ENCODE peak calls at places on chromosomes 3 and 15, in nine cellular contexts. One of them, this sample, is unnamed.

GRCh38 chr3:147256739-147257138 is 149.6 kb downstream of the ZIC4 start:
- DNase-seq in GM13977: no peak
- DNase-seq in tibial artery: no peak
- DNase-seq in mammary epithelial cell: no peak
- DNase-seq in HFFc6: no peak
- DNase-seq in upper lobe of right lung: no peak
- DNase-seq in fibroblast of lung: no peak
- DNase-seq in neural crest cell: no peak
- DNase-seq in uterus: no peak
- DNase-seq in this sample: no peak

GRCh38 chr3:24981309-24981708 is 446.8 kb upstream of the RARB start:
- DNase-seq in GM13977: no peak
- DNase-seq in tibial artery: no peak
- DNase-seq in mammary epithelial cell: no peak
- DNase-seq in HFFc6: no peak
- DNase-seq in upper lobe of right lung: no peak
- DNase-seq in fibroblast of lung: no peak
- DNase-seq in neural crest cell: no peak
- DNase-seq in uterus: no peak
- DNase-seq in this sample: no peak

GRCh38 chr15:65077981-65078352 is 1.4 kb downstream of the KBTBD13 start:
- DNase-seq in GM13977: peak; percentile 63
- DNase-seq in tibial artery: peak; percentile 88
- DNase-seq in mammary epithelial cell: no peak
- DNase-seq in HFFc6: no peak
- DNase-seq in upper lobe of right lung: peak; percentile 86
- DNase-seq in fibroblast of lung: no peak
- DNase-seq in neural crest cell: peak; percentile 34
- DNase-seq in uterus: peak; percentile 79
- DNase-seq in this sample: peak; percentile 73

GRCh38 chr15:42267286-42267685 is 5.7 kb upstream of the GANC start:
- DNase-seq in GM13977: no peak
- DNase-seq in tibial artery: no peak
- DNase-seq in mammary epithelial cell: no peak
- DNase-seq in HFFc6: no peak
- DNase-seq in upper lobe of right lung: no peak
- DNase-seq in fibroblast of lung: peak; percentile 26
- DNase-seq in neural crest cell: no peak
- DNase-seq in uterus: no peak
- DNase-seq in this sample: no peak

GRCh38 chr15:71364117-71364584 is 248.9 kb downstream of the THSD4 start:
- DNase-seq in GM13977: no peak
- DNase-seq in tibial artery: no peak
- DNase-seq in mammary epithelial cell: peak; percentile 88
- DNase-seq in HFFc6: no peak
- DNase-seq in upper lobe of right lung: no peak
- DNase-seq in fibroblast of lung: no peak
- DNase-seq in neural crest cell: no peak
- DNase-seq in uterus: no peak
- DNase-seq in this sample: no peak

GRCh38 chr15:31477301-31477700 is 150.7 kb downstream of the KLF13 start:
- DNase-seq in GM13977: no peak
- DNase-seq in tibial artery: no peak
- DNase-seq in mammary epithelial cell: no peak
- DNase-seq in HFFc6: no peak
- DNase-seq in upper lobe of right lung: no peak
- DNase-seq in fibroblast of lung: no peak
- DNase-seq in neural crest cell: no peak
- DNase-seq in uterus: no peak
- DNase-seq in this sample: no peak

GRCh38 chr15:25830844-25831443 is 32.2 kb downstream of the ATP10A start:
- DNase-seq in GM13977: no peak
- DNase-seq in tibial artery: peak; percentile 89
- DNase-seq in mammary epithelial cell: no peak
- DNase-seq in HFFc6: peak; percentile 98
- DNase-seq in upper lobe of right lung: no peak
- DNase-seq in fibroblast of lung: peak; percentile 95
- DNase-seq in neural crest cell: no peak
- DNase-seq in uterus: peak; percentile 71
- DNase-seq in this sample: no peak

GRCh38 chr3:190517696-190518095 is 3.8 kb downstream of the IL1RAP start:
- DNase-seq in GM13977: no peak
- DNase-seq in tibial artery: no peak
- DNase-seq in mammary epithelial cell: peak; percentile 75
- DNase-seq in HFFc6: peak; percentile 51
- DNase-seq in upper lobe of right lung: no peak
- DNase-seq in fibroblast of lung: peak; percentile 67
- DNase-seq in neural crest cell: no peak
- DNase-seq in uterus: no peak
- DNase-seq in this sample: no peak

GRCh38 chr3:170724599-170724998 is 138.7 kb upstream of the SLC7A14 start:
- DNase-seq in GM13977: no peak
- DNase-seq in tibial artery: peak; percentile 71
- DNase-seq in mammary epithelial cell: peak; percentile 50
- DNase-seq in HFFc6: peak; percentile 91
- DNase-seq in upper lobe of right lung: no peak
- DNase-seq in fibroblast of lung: peak; percentile 80
- DNase-seq in neural crest cell: no peak
- DNase-seq in uterus: peak; percentile 55
- DNase-seq in this sample: no peak

GRCh38 chr15:26686547-26687187 is 86.2 kb downstream of the GABRB3 start:
- DNase-seq in GM13977: no peak
- DNase-seq in tibial artery: no peak
- DNase-seq in mammary epithelial cell: no peak
- DNase-seq in HFFc6: no peak
- DNase-seq in upper lobe of right lung: no peak
- DNase-seq in fibroblast of lung: no peak
- DNase-seq in neural crest cell: no peak
- DNase-seq in uterus: no peak
- DNase-seq in this sample: no peak

GRCh38 chr15:90388462-90389182 is 580 bp downstream of the IQGAP1 start:
- DNase-seq in GM13977: peak; percentile 64
- DNase-seq in tibial artery: peak; percentile 85
- DNase-seq in mammary epithelial cell: peak; percentile 50
- DNase-seq in HFFc6: peak; percentile 46
- DNase-seq in upper lobe of right lung: peak; percentile 90
- DNase-seq in fibroblast of lung: peak; percentile 50
- DNase-seq in neural crest cell: peak; percentile 39
- DNase-seq in uterus: peak; percentile 71
- DNase-seq in this sample: peak; percentile 64

GRCh38 chr3:38493019-38493418 is 3.1 kb upstream of the EXOG start:
- DNase-seq in GM13977: no peak
- DNase-seq in tibial artery: no peak
- DNase-seq in mammary epithelial cell: no peak
- DNase-seq in HFFc6: no peak
- DNase-seq in upper lobe of right lung: no peak
- DNase-seq in fibroblast of lung: peak; percentile 72
- DNase-seq in neural crest cell: no peak
- DNase-seq in uterus: no peak
- DNase-seq in this sample: no peak

GRCh38 chr3:30548605-30549004 is 57.8 kb upstream of the TGFBR2 start:
- DNase-seq in GM13977: no peak
- DNase-seq in tibial artery: no peak
- DNase-seq in mammary epithelial cell: peak; percentile 32
- DNase-seq in HFFc6: no peak
- DNase-seq in upper lobe of right lung: no peak
- DNase-seq in fibroblast of lung: no peak
- DNase-seq in neural crest cell: peak; percentile 10
- DNase-seq in uterus: no peak
- DNase-seq in this sample: no peak

GRCh38 chr15:68176601-68177000 is 28.5 kb downstream of the CALML4 start:
- DNase-seq in GM13977: no peak
- DNase-seq in tibial artery: no peak
- DNase-seq in mammary epithelial cell: no peak
- DNase-seq in HFFc6: no peak
- DNase-seq in upper lobe of right lung: no peak
- DNase-seq in fibroblast of lung: peak; percentile 28
- DNase-seq in neural crest cell: no peak
- DNase-seq in uterus: no peak
- DNase-seq in this sample: no peak

GRCh38 chr3:183300996-183301562 is 48.0 kb downstream of the B3GNT5 start:
- DNase-seq in GM13977: no peak
- DNase-seq in tibial artery: no peak
- DNase-seq in mammary epithelial cell: no peak
- DNase-seq in HFFc6: no peak
- DNase-seq in upper lobe of right lung: no peak
- DNase-seq in fibroblast of lung: peak; percentile 39
- DNase-seq in neural crest cell: no peak
- DNase-seq in uterus: no peak
- DNase-seq in this sample: no peak

GRCh38 chr15:48653913-48654630 is 8.6 kb upstream of the FBN1 start:
- DNase-seq in GM13977: no peak
- DNase-seq in tibial artery: no peak
- DNase-seq in mammary epithelial cell: no peak
- DNase-seq in HFFc6: no peak
- DNase-seq in upper lobe of right lung: no peak
- DNase-seq in fibroblast of lung: no peak
- DNase-seq in neural crest cell: no peak
- DNase-seq in uterus: no peak
- DNase-seq in this sample: no peak

DNA sequence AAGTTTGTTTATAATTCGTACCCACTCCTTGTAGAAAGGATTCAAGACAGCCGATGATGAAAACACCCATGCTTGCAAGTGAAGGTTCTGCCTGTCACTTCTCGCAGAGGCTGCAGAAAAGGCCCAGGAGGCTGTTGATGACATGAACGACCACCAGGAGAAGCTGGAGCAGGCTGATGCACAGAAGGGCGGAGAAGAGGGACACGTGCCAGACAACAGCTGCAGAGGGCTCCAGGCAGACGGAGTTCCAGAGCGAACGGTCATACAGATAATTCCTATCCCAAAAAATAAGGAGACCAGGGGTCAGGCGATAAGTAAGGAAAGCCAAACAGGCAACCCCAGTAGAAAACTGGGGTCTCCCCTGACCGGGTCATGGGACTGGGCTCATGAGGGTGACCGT is 5.7 kb upstream of the DYNLT2B start:
- DNase-seq in GM13977: no peak
- DNase-seq in tibial artery: no peak
- DNase-seq in mammary epithelial cell: no peak
- DNase-seq in HFFc6: no peak
- DNase-seq in upper lobe of right lung: no peak
- DNase-seq in fibroblast of lung: peak; percentile 47
- DNase-seq in neural crest cell: peak; percentile 29
- DNase-seq in uterus: no peak
- DNase-seq in this sample: no peak
- TF ChIP-seq CTCF in GM13977: no peak
- TF ChIP-seq CTCF in tibial artery: no peak
- TF ChIP-seq CTCF in mammary epithelial cell: no peak
- TF ChIP-seq CTCF in HFFc6: peak; percentile 29
- TF ChIP-seq CTCF in upper lobe of right lung: no peak
- TF ChIP-seq CTCF in fibroblast of lung: peak; percentile 49
- TF ChIP-seq CTCF in neural crest cell: peak; percentile 39
- TF ChIP-seq CTCF in uterus: no peak
- TF ChIP-seq CTCF in this sample: no peak

GRCh38 chr3:111577798-111578685 is 17.1 kb downstream of the ZBED2 start:
- DNase-seq in GM13977: peak; percentile 42
- DNase-seq in tibial artery: no peak
- DNase-seq in mammary epithelial cell: peak; percentile 80
- DNase-seq in HFFc6: peak; percentile 88
- DNase-seq in upper lobe of right lung: no peak
- DNase-seq in fibroblast of lung: peak; percentile 67
- DNase-seq in neural crest cell: no peak
- DNase-seq in uterus: no peak
- DNase-seq in this sample: peak; percentile 44
- TF ChIP-seq CTCF in GM13977: peak; percentile 63
- TF ChIP-seq CTCF in tibial artery: no peak
- TF ChIP-seq CTCF in mammary epithelial cell: peak; percentile 85
- TF ChIP-seq CTCF in HFFc6: peak; percentile 81
- TF ChIP-seq CTCF in upper lobe of right lung: peak; percentile 32
- TF ChIP-seq CTCF in fibroblast of lung: peak; percentile 56
- TF ChIP-seq CTCF in neural crest cell: no peak
- TF ChIP-seq CTCF in uterus: no peak
- TF ChIP-seq CTCF in this sample: peak; percentile 7

GRCh38 chr3:120039642-120040610 is 54.3 kb downstream of the GSK3B start:
- DNase-seq in GM13977: no peak
- DNase-seq in tibial artery: no peak
- DNase-seq in mammary epithelial cell: no peak
- DNase-seq in HFFc6: no peak
- DNase-seq in upper lobe of right lung: no peak
- DNase-seq in fibroblast of lung: no peak
- DNase-seq in neural crest cell: no peak
- DNase-seq in uterus: no peak
- DNase-seq in this sample: no peak
- TF ChIP-seq CTCF in GM13977: peak; percentile 12
- TF ChIP-seq CTCF in tibial artery: no peak
- TF ChIP-seq CTCF in mammary epithelial cell: peak; percentile 6
- TF ChIP-seq CTCF in HFFc6: peak; percentile 39
- TF ChIP-seq CTCF in upper lobe of right lung: no peak
- TF ChIP-seq CTCF in fibroblast of lung: no peak
- TF ChIP-seq CTCF in neural crest cell: peak; percentile 39
- TF ChIP-seq CTCF in uterus: no peak
- TF ChIP-seq CTCF in this sample: no peak

GRCh38 chr3:169548194-169548593 is 115.3 kb downstream of the MECOM start:
- DNase-seq in GM13977: no peak
- DNase-seq in tibial artery: no peak
- DNase-seq in mammary epithelial cell: no peak
- DNase-seq in HFFc6: no peak
- DNase-seq in upper lobe of right lung: no peak
- DNase-seq in fibroblast of lung: no peak
- DNase-seq in neural crest cell: no peak
- DNase-seq in uterus: no peak
- DNase-seq in this sample: no peak

GRCh38 chr3:169551646-169552045 is 111.9 kb downstream of the MECOM start:
- DNase-seq in GM13977: no peak
- DNase-seq in tibial artery: no peak
- DNase-seq in mammary epithelial cell: no peak
- DNase-seq in HFFc6: no peak
- DNase-seq in upper lobe of right lung: no peak
- DNase-seq in fibroblast of lung: no peak
- DNase-seq in neural crest cell: no peak
- DNase-seq in uterus: no peak
- DNase-seq in this sample: no peak

GRCh38 chr3:169546368-169546767 is 117.1 kb downstream of the MECOM start:
- DNase-seq in GM13977: no peak
- DNase-seq in tibial artery: no peak
- DNase-seq in mammary epithelial cell: no peak
- DNase-seq in HFFc6: no peak
- DNase-seq in upper lobe of right lung: no peak
- DNase-seq in fibroblast of lung: no peak
- DNase-seq in neural crest cell: no peak
- DNase-seq in uterus: no peak
- DNase-seq in this sample: no peak

GRCh38 chr3:169552533-169552932 is 111.0 kb downstream of the MECOM start:
- DNase-seq in GM13977: no peak
- DNase-seq in tibial artery: no peak
- DNase-seq in mammary epithelial cell: peak; percentile 19
- DNase-seq in HFFc6: no peak
- DNase-seq in upper lobe of right lung: no peak
- DNase-seq in fibroblast of lung: peak; percentile 26
- DNase-seq in neural crest cell: no peak
- DNase-seq in uterus: no peak
- DNase-seq in this sample: no peak

DNA sequence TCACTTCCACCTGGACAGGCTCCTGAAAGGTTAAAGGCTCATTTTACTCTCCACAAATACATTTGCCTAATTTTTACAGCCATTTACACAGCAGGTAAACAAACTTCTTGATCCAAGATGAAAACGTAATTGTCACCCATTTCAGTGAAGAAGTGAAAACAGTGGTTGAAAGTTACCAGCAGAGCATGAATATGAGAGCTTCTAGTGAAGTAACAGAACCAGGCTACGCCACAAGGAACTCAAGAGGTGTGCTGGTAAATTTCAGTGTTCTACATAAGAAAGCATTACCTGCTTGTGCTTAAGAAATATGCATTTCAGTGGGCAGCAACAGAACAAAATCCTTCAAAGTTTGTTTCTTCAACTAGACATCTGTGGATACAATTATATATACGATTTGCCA is 113.2 kb downstream of the MECOM start:
- DNase-seq in GM13977: no peak
- DNase-seq in tibial artery: no peak
- DNase-seq in mammary epithelial cell: no peak
- DNase-seq in HFFc6: no peak
- DNase-seq in upper lobe of right lung: no peak
- DNase-seq in fibroblast of lung: no peak
- DNase-seq in neural crest cell: no peak
- DNase-seq in uterus: no peak
- DNase-seq in this sample: no peak
- TF ChIP-seq CTCF in GM13977: no peak
- TF ChIP-seq CTCF in tibial artery: no peak
- TF ChIP-seq CTCF in mammary epithelial cell: no peak
- TF ChIP-seq CTCF in HFFc6: no peak
- TF ChIP-seq CTCF in upper lobe of right lung: no peak
- TF ChIP-seq CTCF in fibroblast of lung: no peak
- TF ChIP-seq CTCF in neural crest cell: no peak
- TF ChIP-seq CTCF in uterus: no peak
- TF ChIP-seq CTCF in this sample: no peak

This sample was measured in GM13976.